ENCODE peak calls at places on chromosome 12, in six cellular contexts. Y, C, B, F, H and N are unnamed samples.

GRCh38 chr12:122072031-122072970 is 6.3 kb upstream of the MLXIP start:
- DNase-seq in Y (peak), C (no peak), B (no peak), F (no peak), H (no peak), N (peak)

GRCh38 chr12:106633451-106633823 is 50.6 kb downstream of the RFX4 start:
- DNase-seq in Y (peak), C (no peak), B (no peak), F (no peak), H (no peak), N (peak)

GRCh38 chr12:26109343-26109841 is 15.4 kb downstream of the BHLHE41 start:
- DNase-seq in Y (no peak), C (no peak), B (no peak), F (no peak), H (no peak), N (peak)

GRCh38 chr12:110200124-110200417 is 75.9 kb downstream of the IFT81 start:
- DNase-seq in Y (no peak), C (no peak), B (no peak), F (no peak), H (no peak), N (peak)

GRCh38 chr12:1666685-1667162 is 24.1 kb upstream of the ADIPOR2 start:
- DNase-seq in Y (no peak), C (no peak), B (no peak), F (no peak), H (no peak), N (no peak)

GRCh38 chr12:42568952-42569916 is 20.3 kb downstream of the PRICKLE1 start:
- DNase-seq in Y (no peak), C (no peak), B (no peak), F (no peak), H (peak), N (peak)

GRCh38 chr12:56687225-56688128 is 607 bp downstream of the PTGES3 start:
- DNase-seq in Y (no peak), C (peak), B (peak), F (no peak), H (peak), N (peak)

GRCh38 chr12:119088917-119089667 is 89.6 kb upstream of the HSPB8 start:
- DNase-seq in Y (no peak), C (no peak), B (no peak), F (no peak), H (no peak), N (no peak)

GRCh38 chr12:108843187-108843586 is 14.2 kb downstream of the SSH1 start:
- DNase-seq in Y (no peak), C (no peak), B (no peak), F (no peak), H (no peak), N (no peak)

GRCh38 chr12:3698218-3698974 is 54.5 kb downstream of the CRACR2A start:
- DNase-seq in Y (peak), C (no peak), B (no peak), F (peak), H (no peak), N (peak)

GRCh38 chr12:130362060-130362459 is 24.4 kb downstream of the PIWIL1 start:
- DNase-seq in Y (no peak), C (no peak), B (no peak), F (no peak), H (no peak), N (no peak)

GRCh38 chr12:33876618-33877017 is 145.7 kb upstream of the ALG10 start:
- DNase-seq in Y (no peak), C (no peak), B (no peak), F (no peak), H (no peak), N (no peak)

GRCh38 chr12:121610239-121611149 is 15.8 kb upstream of the ORAI1 start:
- DNase-seq in Y (no peak), C (no peak), B (no peak), F (no peak), H (no peak), N (peak)

GRCh38 chr12:16241346-16241745 is 36.1 kb downstream of the SLC15A5 start:
- DNase-seq in Y (no peak), C (no peak), B (no peak), F (no peak), H (no peak), N (no peak)

GRCh38 chr12:18706798-18707197 is 31.0 kb downstream of the PLCZ1 start:
- DNase-seq in Y (no peak), C (no peak), B (no peak), F (no peak), H (no peak), N (peak)

GRCh38 chr12:127145929-127146789 is 1120.8 kb upstream of the TMEM132C start:
- DNase-seq in Y (no peak), C (no peak), B (peak), F (no peak), H (no peak), N (peak)

GRCh38 chr12:93612719-93613228 is 40.3 kb downstream of the SOCS2 start:
- DNase-seq in Y (no peak), C (no peak), B (no peak), F (no peak), H (no peak), N (no peak)

GRCh38 chr12:92147491-92147890 is 1.8 kb upstream of the BTG1 start:
- DNase-seq in Y (no peak), C (no peak), B (no peak), F (no peak), H (no peak), N (peak)

GRCh38 chr12:48979602-48980388 is 1.7 kb downstream of the WNT1 start:
- DNase-seq in Y (no peak), C (no peak), B (peak), F (no peak), H (peak), N (no peak)

GRCh38 chr12:92740421-92740820 is 37.6 kb downstream of the PLEKHG7 start:
- DNase-seq in Y (no peak), C (no peak), B (no peak), F (no peak), H (no peak), N (no peak)

GRCh38 chr12:83823386-83824045 is 1089.1 kb downstream of the SLC6A15 start:
- DNase-seq in Y (no peak), C (no peak), B (no peak), F (no peak), H (peak), N (peak)

GRCh38 chr12:9634177-9634803 is 26.6 kb upstream of the KLRB1 start:
- DNase-seq in Y (peak), C (no peak), B (peak), F (no peak), H (peak), N (peak)

GRCh38 chr12:82124711-82125110 is 233.5 kb downstream of the CCDC59 start:
- DNase-seq in Y (no peak), C (no peak), B (no peak), F (no peak), H (no peak), N (no peak)

GRCh38 chr12:114192013-114192412 is 213.9 kb downstream of the TBX5 start:
- DNase-seq in Y (no peak), C (no peak), B (no peak), F (no peak), H (no peak), N (no peak)

GRCh38 chr12:69500631-69501030 is 30.4 kb downstream of the FRS2 start:
- DNase-seq in Y (no peak), C (no peak), B (no peak), F (no peak), H (no peak), N (no peak)

GRCh38 chr12:11695321-11695720 is 45.8 kb downstream of the ETV6 start:
- DNase-seq in Y (no peak), C (no peak), B (no peak), F (no peak), H (no peak), N (peak)

GRCh38 chr12:116434155-116435065 is 124.8 kb upstream of the MAP1LC3B2 start:
- DNase-seq in Y (peak), C (peak), B (no peak), F (peak), H (no peak), N (peak)

GRCh38 chr12:111418594-111418880 is 12.8 kb downstream of the SH2B3 start:
- DNase-seq in Y (no peak), C (no peak), B (no peak), F (no peak), H (no peak), N (no peak)

GRCh38 chr12:95547522-95548055 is 3.7 kb downstream of the USP44 start:
- DNase-seq in Y (peak), C (no peak), B (no peak), F (peak), H (peak), N (peak)

GRCh38 chr12:80129895-80130535 is 30.7 kb downstream of the OTOGL start:
- DNase-seq in Y (peak), C (no peak), B (no peak), F (no peak), H (no peak), N (no peak)

GRCh38 chr12:133081408-133081806 is 684 bp downstream of the ZNF140 start:
- DNase-seq in Y (no peak), C (no peak), B (peak), F (no peak), H (no peak), N (no peak)

GRCh38 chr12:133083345-133083744 is 2.6 kb downstream of the ZNF140 start:
- DNase-seq in Y (no peak), C (no peak), B (no peak), F (no peak), H (no peak), N (no peak)

GRCh38 chr12:133080619-133081407 is at the start of gene ZNF140:
- DNase-seq in Y (peak), C (peak), B (peak), F (peak), H (peak), N (peak)

GRCh38 chr12:133080051-133080618 is 588 bp upstream of the ZNF140 start:
- DNase-seq in Y (peak), C (peak), B (peak), F (peak), H (peak), N (peak)
- TF ChIP-seq CTCF in Y (peak), C (peak), B (no peak), F (peak), H (peak), N (no peak)

GRCh38 chr12:103882861-103883596 is 42.0 kb upstream of the NT5DC3 start:
- DNase-seq in Y (no peak), C (no peak), B (no peak), F (no peak), H (peak), N (no peak)

GRCh38 chr12:103886398-103886797 is 43.8 kb upstream of the HSP90B1 start:
- DNase-seq in Y (no peak), C (no peak), B (no peak), F (no peak), H (no peak), N (no peak)

GRCh38 chr12:103881261-103881660 is 40.2 kb upstream of the NT5DC3 start:
- DNase-seq in Y (no peak), C (no peak), B (no peak), F (no peak), H (no peak), N (no peak)

GRCh38 chr12:103887738-103888137 is 42.5 kb upstream of the HSP90B1 start:
- DNase-seq in Y (no peak), C (no peak), B (no peak), F (no peak), H (no peak), N (no peak)

DNA sequence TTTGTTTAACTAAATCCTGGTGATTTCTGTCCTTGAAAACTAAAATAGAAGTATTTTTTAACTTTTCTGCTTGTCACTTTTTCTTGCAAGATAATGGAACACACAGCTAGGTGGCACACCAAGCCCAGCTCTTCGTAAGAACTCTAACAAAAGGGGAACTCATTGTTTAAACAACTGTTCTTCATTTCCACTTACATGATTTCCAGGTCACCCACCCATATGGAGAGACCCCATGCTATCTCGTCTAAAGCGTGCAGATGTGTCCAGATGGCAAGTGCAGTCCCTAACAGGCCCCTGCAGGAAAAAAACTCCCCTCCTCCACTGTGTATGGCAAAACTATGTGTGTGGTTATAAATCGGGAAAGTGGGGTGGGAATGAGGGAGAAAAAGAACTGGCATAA is 43.3 kb upstream of the NT5DC3 start:
- DNase-seq in Y (peak), C (no peak), B (peak), F (peak), H (peak), N (peak)
- TF ChIP-seq CTCF in Y (peak), C (no peak), B (peak), F (peak), H (peak), N (peak)

GRCh38 chr12:96806272-96806671 is 100.8 kb upstream of the NEDD1 start:
- DNase-seq in Y (no peak), C (no peak), B (no peak), F (no peak), H (no peak), N (no peak)
- TF ChIP-seq CTCF in Y (no peak), C (no peak), B (no peak), F (no peak), H (no peak), N (no peak)

DNA sequence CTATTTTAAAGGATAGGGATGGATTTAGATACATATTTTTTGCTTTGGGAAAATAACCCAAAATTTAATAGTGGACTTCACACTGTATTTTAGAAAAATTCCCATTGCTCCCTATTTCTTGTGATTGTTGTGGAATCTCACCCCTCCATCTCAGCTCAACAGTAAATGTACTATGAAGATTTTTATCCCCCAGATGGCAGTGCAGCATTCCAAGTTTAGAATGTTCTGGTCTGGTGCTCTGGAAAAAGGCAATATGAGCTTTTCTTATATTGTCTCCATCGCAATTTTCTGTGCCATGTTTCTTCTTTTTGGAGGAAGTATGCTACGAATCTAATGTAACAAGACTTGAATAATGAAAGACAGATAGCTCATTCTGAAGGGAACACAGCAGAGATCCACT is 471.7 kb upstream of the SYT1 start:
- DNase-seq in Y (no peak), C (no peak), B (no peak), F (no peak), H (no peak), N (peak)
- TF ChIP-seq CTCF in Y (peak), C (no peak), B (no peak), F (peak), H (peak), N (peak)

DNA sequence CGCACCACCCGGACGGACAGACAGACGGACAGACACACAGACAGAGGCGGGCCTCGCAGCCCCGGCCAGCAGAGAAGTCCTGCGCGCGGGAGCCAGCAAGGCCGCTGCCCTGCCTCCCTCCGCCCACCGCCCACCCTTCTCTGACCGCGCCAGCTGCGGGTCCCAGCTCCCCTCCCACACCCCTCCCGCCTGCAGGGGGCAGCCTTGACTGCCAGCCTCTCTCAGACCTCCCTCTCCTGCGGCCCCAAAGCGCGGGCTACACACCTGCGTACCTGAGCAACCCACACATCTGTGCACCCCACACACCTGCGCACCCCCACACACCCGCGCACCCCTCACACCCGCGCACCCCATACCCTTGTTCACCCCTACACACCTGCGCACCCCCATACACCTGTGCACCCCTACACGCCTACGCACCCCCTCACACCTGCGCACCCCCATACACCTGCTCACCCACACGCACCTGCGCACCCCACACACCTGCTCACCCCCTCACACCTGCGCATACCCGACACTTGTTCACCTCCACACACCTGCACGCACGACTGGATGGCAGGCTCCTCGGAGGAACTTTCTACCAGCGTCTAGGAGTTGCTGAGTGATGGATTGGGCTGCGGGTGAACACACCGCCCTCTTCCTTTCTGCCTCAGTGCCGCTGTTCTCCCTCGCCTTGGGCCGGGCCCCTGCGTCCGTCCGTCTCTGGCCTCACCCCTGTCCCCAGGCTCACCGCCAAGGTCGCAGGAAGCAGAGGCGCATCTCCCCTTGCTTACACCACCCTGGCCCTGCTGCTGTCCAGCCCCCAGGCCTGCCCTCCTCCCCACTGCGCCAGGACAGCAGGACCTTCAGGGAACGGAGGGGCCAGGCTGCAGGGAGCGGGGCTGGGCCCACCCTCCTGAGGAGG is 20.8 kb upstream of the TMEM106C start:
- DNase-seq in Y (no peak), C (no peak), B (peak), F (no peak), H (peak), N (no peak)
- TF ChIP-seq CTCF in Y (no peak), C (no peak), B (peak), F (no peak), H (peak), N (peak)